ENCODE peak calls at places on chromosome 2, in ten cellular contexts. Z is PC-3, F is fibroblast of pulmonary artery, S is body of pancreas, E is Calu3, W is B cell, N is suprapubic skin, U is uterus, M is kidney epithelial cell, Q is progenitor cell of endocrine pancreas. H is an unnamed sample.

GRCh38 chr2:60880988-60881932 is at the start of gene REL:
- DNase-seq in W (peak), F (peak), S (peak), N (peak), Z (peak), M (peak), Q (peak), U (peak), E (peak), H (peak)

GRCh38 chr2:203510256-203510940 is 24.7 kb downstream of the RAPH1 start:
- DNase-seq in W (no peak), Q (no peak), Z (no peak), M (no peak), F (no peak), S (no peak), E (no peak), N (no peak), U (no peak), H (no peak)

GRCh38 chr2:19955544-19956422 is 34.1 kb downstream of the WDR35 start:
- DNase-seq in E (peak), N (peak), Q (peak), W (peak), Z (peak), F (peak), U (peak), M (peak), S (peak), H (no peak)

GRCh38 chr2:239208470-239209180 is 192.2 kb downstream of the HDAC4 start:
- DNase-seq in Z (no peak), E (no peak), W (no peak), N (peak), U (no peak), Q (no peak), F (no peak), S (peak), M (no peak), H (no peak)

GRCh38 chr2:151695778-151696177 is 38.5 kb downstream of the NEB start:
- DNase-seq in N (no peak), U (no peak), M (no peak), S (no peak), E (no peak), Z (no peak), W (no peak), Q (no peak), F (no peak), H (no peak)

GRCh38 chr2:141207042-141207398 is 923.8 kb downstream of the LRP1B start:
- DNase-seq in Q (no peak), U (no peak), F (no peak), E (no peak), S (no peak), Z (no peak), M (no peak), N (no peak), W (no peak), H (no peak)

GRCh38 chr2:184920451-184920965 is 322.2 kb downstream of the ZNF804A start:
- DNase-seq in N (no peak), M (no peak), F (peak), Q (no peak), S (no peak), W (no peak), U (no peak), Z (no peak), E (no peak), H (no peak)

GRCh38 chr2:219571311-219572236 is at the start of gene OBSL1:
- DNase-seq in S (peak), E (peak), M (no peak), W (no peak), Z (peak), Q (peak), N (no peak), F (peak), U (peak), H (peak)

GRCh38 chr2:127384529-127384928 is 3.2 kb downstream of the MAP3K2 start:
- DNase-seq in Q (no peak), W (no peak), Z (no peak), U (no peak), N (no peak), E (no peak), F (no peak), S (no peak), M (no peak), H (no peak)

GRCh38 chr2:120935339-120936313 is 200.0 kb downstream of the GLI2 start:
- DNase-seq in Q (peak), M (peak), N (no peak), U (peak), W (no peak), S (peak), E (peak), F (peak), Z (peak), H (no peak)

GRCh38 chr2:71925268-71926097 is 222.2 kb downstream of the CYP26B1 start:
- DNase-seq in F (no peak), U (no peak), W (no peak), M (no peak), Q (no peak), N (no peak), E (no peak), Z (no peak), S (no peak), H (no peak)

GRCh38 chr2:230891509-230891908 is 26.8 kb downstream of the ITM2C start:
- DNase-seq in Q (no peak), S (no peak), F (no peak), U (no peak), E (no peak), W (no peak), Z (no peak), M (no peak), N (no peak), H (peak)

GRCh38 chr2:88448248-88448647 is 4.2 kb downstream of the FOXI3 start:
- DNase-seq in M (no peak), S (no peak), Q (no peak), W (no peak), Z (no peak), N (no peak), F (no peak), U (no peak), E (no peak), H (peak)

GRCh38 chr2:60336442-60337141 is 216.9 kb downstream of the BCL11A start:
- DNase-seq in S (peak), U (no peak), W (peak), N (no peak), Z (no peak), Q (no peak), M (no peak), E (no peak), F (no peak), H (no peak)

GRCh38 chr2:121532894-121533293 is 2.2 kb downstream of the RNU4ATAC start:
- DNase-seq in W (no peak), S (peak), M (peak), F (no peak), E (peak), Z (peak), Q (no peak), U (no peak), N (no peak), H (no peak)

GRCh38 chr2:157107877-157108276 is 149.6 kb upstream of the GALNT5 start:
- DNase-seq in E (peak), W (no peak), F (peak), S (peak), N (no peak), Z (peak), Q (no peak), M (peak), U (no peak), H (no peak)

GRCh38 chr2:69625078-69625788 is 18.3 kb downstream of the AAK1 start:
- DNase-seq in Q (no peak), M (no peak), E (no peak), W (no peak), Z (peak), N (no peak), S (no peak), F (no peak), U (no peak), H (no peak)

GRCh38 chr2:236629961-236630872 is 60.6 kb downstream of the ACKR3 start:
- DNase-seq in E (no peak), M (no peak), Q (no peak), Z (no peak), N (peak), U (no peak), S (no peak), W (no peak), F (no peak), H (no peak)

GRCh38 chr2:56671973-56672569 is 488.3 kb downstream of the CCDC85A start:
- DNase-seq in Z (peak), Q (no peak), U (no peak), F (peak), N (no peak), M (no peak), E (no peak), W (no peak), S (no peak), H (peak)

GRCh38 chr2:102619414-102620319 is at the start of gene SLC9A2:
- DNase-seq in M (no peak), W (peak), Q (peak), U (no peak), F (no peak), N (no peak), S (peak), E (peak), Z (peak), H (peak)

GRCh38 chr2:170818294-170819104 is 1.8 kb downstream of the GAD1 start:
- DNase-seq in M (no peak), F (no peak), S (no peak), U (no peak), E (peak), Z (no peak), N (no peak), W (peak), Q (no peak), H (no peak)

GRCh38 chr2:11389551-11390528 is 45.4 kb upstream of the ROCK2 start:
- DNase-seq in Z (peak), S (peak), M (peak), F (peak), Q (no peak), N (no peak), U (no peak), W (no peak), E (peak), H (no peak)

GRCh38 chr2:219230201-219230540 is 565 bp downstream of the ANKZF1 start:
- DNase-seq in N (no peak), U (no peak), F (peak), Q (no peak), W (peak), E (peak), Z (peak), S (peak), M (no peak), H (no peak)

GRCh38 chr2:185676316-185676715 is 62.3 kb upstream of the FSIP2 start:
- DNase-seq in Q (no peak), N (no peak), M (no peak), S (no peak), W (no peak), Z (peak), E (no peak), U (no peak), F (no peak), H (no peak)

GRCh38 chr2:110866496-110866895 is 134.1 kb downstream of the ACOXL start:
- DNase-seq in M (no peak), E (no peak), Q (no peak), N (no peak), F (no peak), U (no peak), W (no peak), S (no peak), Z (peak), H (no peak)

GRCh38 chr2:196927318-196928225 is 1.1 kb upstream of the PGAP1 start:
- DNase-seq in U (peak), Z (peak), M (no peak), Q (no peak), W (peak), F (peak), N (no peak), E (peak), S (peak), H (no peak)

GRCh38 chr2:19868705-19869550 is 32.9 kb downstream of the TTC32 start:
- DNase-seq in F (peak), U (no peak), W (peak), E (peak), Z (no peak), N (peak), S (peak), Q (peak), M (no peak), H (no peak)

GRCh38 chr2:95361216-95361980 is 41.1 kb upstream of the FAHD2A start:
- DNase-seq in N (peak), M (no peak), Q (no peak), U (no peak), W (no peak), E (no peak), S (no peak), F (no peak), Z (no peak), H (peak)

GRCh38 chr2:109428841-109429710 is 184.7 kb downstream of the SEPTIN10 start:
- DNase-seq in M (no peak), E (no peak), N (peak), Z (no peak), Q (no peak), U (no peak), W (no peak), F (no peak), S (no peak), H (peak)

GRCh38 chr2:166234112-166234846 is 106.5 kb upstream of the SCN1A start:
- DNase-seq in S (no peak), N (no peak), Z (peak), Q (no peak), M (peak), F (peak), U (no peak), W (no peak), E (no peak), H (no peak)

GRCh38 chr2:3457524-3458395 is 61.6 kb downstream of the ADI1 start:
- DNase-seq in S (no peak), M (no peak), Q (no peak), E (no peak), U (no peak), N (no peak), Z (no peak), F (no peak), W (no peak), H (peak)

GRCh38 chr2:53242090-53242489 is 525.5 kb upstream of the CHAC2 start:
- DNase-seq in U (no peak), Q (no peak), N (no peak), W (no peak), E (no peak), M (no peak), Z (no peak), S (peak), F (no peak), H (peak)

GRCh38 chr2:105732955-105733607 is 11.6 kb upstream of the NCK2 start:
- DNase-seq in F (no peak), S (no peak), Z (no peak), E (no peak), M (no peak), Q (no peak), N (no peak), U (no peak), W (no peak), H (no peak)

GRCh38 chr2:62410015-62410453 is 96.0 kb downstream of the TMEM17 start:
- DNase-seq in N (no peak), F (peak), M (no peak), Q (no peak), S (no peak), Z (no peak), W (no peak), E (no peak), U (no peak), H (no peak)
- TF ChIP-seq CTCF in N (no peak), F (peak), M (peak), Q (no peak), S (no peak), Z (peak), W (no peak), E (no peak), U (no peak), H (peak)

GRCh38 chr2:26043862-26044736 is 10.2 kb downstream of the RAB10 start:
- DNase-seq in S (peak), Z (no peak), W (peak), N (no peak), F (peak), M (no peak), Q (no peak), U (no peak), E (peak), H (no peak)
- TF ChIP-seq CTCF in S (no peak), Z (no peak), W (no peak), N (no peak), F (no peak), M (no peak), Q (no peak), U (no peak), E (no peak), H (no peak)

GRCh38 chr2:126239560-126239959 is 416.4 kb upstream of the GYPC start:
- DNase-seq in Z (no peak), E (no peak), W (no peak), U (no peak), S (no peak), F (no peak), M (no peak), Q (no peak), N (no peak), H (no peak)

DNA sequence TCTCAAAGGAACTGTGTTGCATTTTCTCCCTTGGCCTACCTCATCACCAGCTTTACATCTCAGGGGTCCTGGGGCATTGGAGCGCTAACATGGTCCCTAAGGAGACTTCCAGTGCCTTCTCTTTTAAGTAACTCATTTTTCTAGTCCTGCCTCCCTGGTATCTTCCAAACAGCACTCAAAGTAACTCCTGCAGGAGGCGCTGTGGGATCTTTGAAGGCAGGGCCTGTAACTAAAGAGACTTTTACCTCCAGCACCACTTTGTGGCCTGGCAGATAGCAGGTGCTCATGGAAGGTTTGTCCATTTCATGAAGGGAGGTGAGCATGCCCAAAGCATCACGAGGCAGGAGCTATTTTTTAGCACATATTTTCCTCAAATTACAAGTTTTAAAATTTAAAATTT is 411.0 kb upstream of the GYPC start:
- DNase-seq in Z (peak), E (no peak), M (no peak), F (peak), U (no peak), Q (peak), W (peak), S (peak), N (no peak), H (no peak)
- TF ChIP-seq CTCF in Z (peak), E (no peak), M (peak), F (peak), U (no peak), Q (peak), W (no peak), S (peak), N (no peak), H (peak)

DNA sequence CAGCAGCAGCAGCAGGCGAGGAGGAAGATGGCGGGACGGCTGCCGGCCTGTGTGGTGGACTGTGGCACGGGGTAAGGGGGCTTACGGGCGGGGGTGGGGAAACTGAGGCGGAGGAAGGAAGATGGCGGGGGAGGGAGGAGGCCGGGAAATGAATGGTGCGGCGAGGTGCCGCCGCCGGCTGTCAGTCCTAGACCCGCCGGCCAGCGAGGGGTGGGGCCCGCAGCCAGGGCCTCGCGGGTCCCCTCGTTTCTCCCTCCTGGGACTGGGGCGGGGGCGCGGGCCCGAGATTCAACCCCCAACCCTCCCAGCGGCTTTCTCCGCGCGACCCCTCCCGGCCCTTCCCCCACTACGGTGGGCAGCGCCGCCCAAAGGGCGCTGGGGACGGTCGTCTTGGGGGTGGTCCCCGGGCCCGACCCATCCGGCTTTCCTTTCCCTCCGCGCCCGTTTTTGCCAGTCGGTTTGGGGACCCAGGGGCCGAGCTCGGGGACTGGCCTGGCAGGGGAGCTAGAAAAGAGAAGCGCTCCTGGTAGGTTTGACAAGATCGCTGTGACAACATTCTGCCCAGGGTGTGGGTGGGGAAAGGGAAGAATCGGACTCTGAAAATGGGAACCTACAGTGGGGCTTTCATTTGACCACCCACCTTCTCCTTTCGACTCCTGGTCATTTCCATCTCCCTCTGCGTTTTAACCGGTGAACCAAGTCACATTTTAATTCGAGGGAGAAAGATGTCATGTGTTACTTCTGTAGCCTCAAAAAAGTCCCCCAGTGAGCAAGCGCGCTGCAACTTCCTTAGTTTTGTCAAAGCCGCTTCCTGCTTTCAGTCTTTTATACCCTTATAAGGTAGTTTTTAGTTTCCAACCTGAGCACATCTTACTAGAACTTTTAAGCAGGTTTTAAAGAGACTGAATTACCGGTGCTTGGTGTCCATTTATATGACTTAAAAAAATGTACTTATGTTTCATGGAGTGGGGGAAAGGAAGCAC is 655 bp downstream of the ACTR3 start:
- DNase-seq in M (peak), Q (peak), S (peak), N (peak), E (peak), F (peak), Z (peak), W (peak), U (peak), H (no peak)
- TF ChIP-seq CTCF in M (peak), Q (peak), S (no peak), N (no peak), E (no peak), F (no peak), Z (no peak), W (no peak), U (no peak), H (peak)

DNA sequence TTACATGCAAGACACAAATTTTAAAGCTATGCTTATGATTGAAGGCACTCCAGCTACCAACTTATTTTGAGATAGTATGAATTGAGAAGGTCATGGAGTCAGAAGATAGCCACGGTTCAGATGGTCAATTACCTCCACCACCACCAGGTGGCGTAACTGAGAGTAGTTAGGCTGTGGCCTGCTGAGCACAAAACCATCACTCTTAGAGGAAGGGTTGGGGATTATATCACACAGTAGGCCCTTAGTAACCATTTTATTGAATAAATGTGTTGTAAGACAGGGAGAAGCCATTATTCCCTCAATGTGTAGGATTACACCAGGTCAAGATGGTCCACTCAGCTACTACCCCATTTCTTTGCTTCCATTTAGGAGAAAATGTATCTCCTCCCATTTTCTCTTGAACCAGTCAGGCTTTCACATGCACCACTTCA is 18.8 kb downstream of the KLHL41 start:
- DNase-seq in N (peak), Q (peak), M (peak), E (peak), F (peak), U (peak), Z (peak), S (peak), W (peak), H (no peak)
- TF ChIP-seq CTCF in N (peak), Q (peak), M (peak), E (peak), F (peak), U (peak), Z (peak), S (peak), W (peak), H (peak)

H was measured in chondrocyte.